ENCODE peak calls at places on chromosomes 12 and 14, in nine cellular contexts. One of them, this sample, is unnamed.
A peak's percentile ranks its signal among the peaks of the same experiment; 100 is the strongest.

GRCh38 chr12:57609781-57610552 is 1.3 kb upstream of the ARHGEF25 start:
- DNase-seq in mammary epithelial cell: no peak
- DNase-seq in naive B cell: no peak
- DNase-seq in ecto neural progenitor cell: no peak
- DNase-seq in H7: peak; percentile 80
- DNase-seq in heart left ventricle: peak; percentile 63
- DNase-seq in GDM1: no peak
- DNase-seq in stimulated activated effector memory CD8-positive, alpha-beta T cell treated with anti-CD3 and anti-CD28 coated beads, Interleukin-12 subunit alpha, Interleukin-12 subunit beta, amount 100 ng/mL, for 72 hours: no peak
- DNase-seq in aorta: no peak
- DNase-seq in this sample: no peak

GRCh38 chr12:95051241-95051640 is 22.2 kb downstream of the NR2C1 start:
- DNase-seq in heart left ventricle: no peak
- DNase-seq in naive B cell: no peak
- DNase-seq in GDM1: no peak
- DNase-seq in mammary epithelial cell: no peak
- DNase-seq in aorta: no peak
- DNase-seq in H7: no peak
- DNase-seq in stimulated activated effector memory CD8-positive, alpha-beta T cell treated with anti-CD3 and anti-CD28 coated beads, Interleukin-12 subunit alpha, Interleukin-12 subunit beta, amount 100 ng/mL, for 72 hours: no peak
- DNase-seq in ecto neural progenitor cell: no peak
- DNase-seq in this sample: no peak

GRCh38 chr12:91052021-91052420 is 5.8 kb downstream of the KERA start:
- DNase-seq in heart left ventricle: no peak
- DNase-seq in GDM1: no peak
- DNase-seq in stimulated activated effector memory CD8-positive, alpha-beta T cell treated with anti-CD3 and anti-CD28 coated beads, Interleukin-12 subunit alpha, Interleukin-12 subunit beta, amount 100 ng/mL, for 72 hours: no peak
- DNase-seq in aorta: no peak
- DNase-seq in H7: no peak
- DNase-seq in ecto neural progenitor cell: no peak
- DNase-seq in mammary epithelial cell: no peak
- DNase-seq in naive B cell: no peak
- DNase-seq in this sample: no peak

GRCh38 chr12:71626768-71627167 is 36.9 kb downstream of the ZFC3H1 start:
- DNase-seq in GDM1: no peak
- DNase-seq in naive B cell: no peak
- DNase-seq in stimulated activated effector memory CD8-positive, alpha-beta T cell treated with anti-CD3 and anti-CD28 coated beads, Interleukin-12 subunit alpha, Interleukin-12 subunit beta, amount 100 ng/mL, for 72 hours: no peak
- DNase-seq in aorta: no peak
- DNase-seq in ecto neural progenitor cell: no peak
- DNase-seq in H7: no peak
- DNase-seq in mammary epithelial cell: peak; percentile 55
- DNase-seq in heart left ventricle: no peak
- DNase-seq in this sample: no peak

GRCh38 chr12:8849785-8850184 is 27.4 kb downstream of the A2ML1 start:
- DNase-seq in H7: no peak
- DNase-seq in GDM1: peak; percentile 27
- DNase-seq in naive B cell: no peak
- DNase-seq in ecto neural progenitor cell: no peak
- DNase-seq in heart left ventricle: no peak
- DNase-seq in mammary epithelial cell: no peak
- DNase-seq in stimulated activated effector memory CD8-positive, alpha-beta T cell treated with anti-CD3 and anti-CD28 coated beads, Interleukin-12 subunit alpha, Interleukin-12 subunit beta, amount 100 ng/mL, for 72 hours: no peak
- DNase-seq in aorta: no peak
- DNase-seq in this sample: no peak

GRCh38 chr14:69484444-69485113 is at the start of gene PLEKHD1:
- DNase-seq in naive B cell: no peak
- DNase-seq in aorta: no peak
- DNase-seq in GDM1: no peak
- DNase-seq in stimulated activated effector memory CD8-positive, alpha-beta T cell treated with anti-CD3 and anti-CD28 coated beads, Interleukin-12 subunit alpha, Interleukin-12 subunit beta, amount 100 ng/mL, for 72 hours: no peak
- DNase-seq in heart left ventricle: no peak
- DNase-seq in H7: peak; percentile 99
- DNase-seq in mammary epithelial cell: peak; percentile 5
- DNase-seq in ecto neural progenitor cell: peak; percentile 81
- DNase-seq in this sample: peak; percentile 9

GRCh38 chr12:29041621-29042020 is 107.5 kb upstream of the FAR2 start:
- DNase-seq in ecto neural progenitor cell: no peak
- DNase-seq in aorta: no peak
- DNase-seq in heart left ventricle: no peak
- DNase-seq in mammary epithelial cell: peak; percentile 60
- DNase-seq in stimulated activated effector memory CD8-positive, alpha-beta T cell treated with anti-CD3 and anti-CD28 coated beads, Interleukin-12 subunit alpha, Interleukin-12 subunit beta, amount 100 ng/mL, for 72 hours: no peak
- DNase-seq in GDM1: no peak
- DNase-seq in H7: no peak
- DNase-seq in naive B cell: no peak
- DNase-seq in this sample: no peak

GRCh38 chr12:95385646-95386045 is 88.3 kb upstream of the METAP2 start:
- DNase-seq in naive B cell: no peak
- DNase-seq in aorta: no peak
- DNase-seq in GDM1: no peak
- DNase-seq in heart left ventricle: no peak
- DNase-seq in mammary epithelial cell: no peak
- DNase-seq in ecto neural progenitor cell: no peak
- DNase-seq in H7: no peak
- DNase-seq in stimulated activated effector memory CD8-positive, alpha-beta T cell treated with anti-CD3 and anti-CD28 coated beads, Interleukin-12 subunit alpha, Interleukin-12 subunit beta, amount 100 ng/mL, for 72 hours: no peak
- DNase-seq in this sample: no peak

GRCh38 chr12:125518074-125518473 is 452.8 kb downstream of the AACS start:
- DNase-seq in aorta: no peak
- DNase-seq in mammary epithelial cell: no peak
- DNase-seq in naive B cell: no peak
- DNase-seq in stimulated activated effector memory CD8-positive, alpha-beta T cell treated with anti-CD3 and anti-CD28 coated beads, Interleukin-12 subunit alpha, Interleukin-12 subunit beta, amount 100 ng/mL, for 72 hours: no peak
- DNase-seq in heart left ventricle: no peak
- DNase-seq in GDM1: no peak
- DNase-seq in H7: peak; percentile 51
- DNase-seq in ecto neural progenitor cell: peak; percentile 71
- DNase-seq in this sample: no peak

GRCh38 chr14:95222151-95222631 is 64.9 kb upstream of the DICER1 start:
- DNase-seq in ecto neural progenitor cell: no peak
- DNase-seq in stimulated activated effector memory CD8-positive, alpha-beta T cell treated with anti-CD3 and anti-CD28 coated beads, Interleukin-12 subunit alpha, Interleukin-12 subunit beta, amount 100 ng/mL, for 72 hours: no peak
- DNase-seq in GDM1: no peak
- DNase-seq in aorta: no peak
- DNase-seq in naive B cell: no peak
- DNase-seq in heart left ventricle: no peak
- DNase-seq in H7: no peak
- DNase-seq in mammary epithelial cell: peak; percentile 37
- DNase-seq in this sample: no peak

GRCh38 chr14:34059925-34060746 is 109.3 kb upstream of the EGLN3 start:
- DNase-seq in aorta: peak; percentile 95
- DNase-seq in stimulated activated effector memory CD8-positive, alpha-beta T cell treated with anti-CD3 and anti-CD28 coated beads, Interleukin-12 subunit alpha, Interleukin-12 subunit beta, amount 100 ng/mL, for 72 hours: peak; percentile 59
- DNase-seq in naive B cell: peak; percentile 13
- DNase-seq in mammary epithelial cell: peak; percentile 71
- DNase-seq in H7: peak; percentile 91
- DNase-seq in ecto neural progenitor cell: peak; percentile 83
- DNase-seq in GDM1: no peak
- DNase-seq in heart left ventricle: peak; percentile 84
- DNase-seq in this sample: peak; percentile 65

GRCh38 chr12:92114834-92115233 is 30.8 kb downstream of the BTG1 start:
- DNase-seq in ecto neural progenitor cell: no peak
- DNase-seq in stimulated activated effector memory CD8-positive, alpha-beta T cell treated with anti-CD3 and anti-CD28 coated beads, Interleukin-12 subunit alpha, Interleukin-12 subunit beta, amount 100 ng/mL, for 72 hours: no peak
- DNase-seq in aorta: no peak
- DNase-seq in naive B cell: no peak
- DNase-seq in H7: no peak
- DNase-seq in GDM1: no peak
- DNase-seq in heart left ventricle: no peak
- DNase-seq in mammary epithelial cell: no peak
- DNase-seq in this sample: no peak

GRCh38 chr14:56585461-56586084 is 6.0 kb downstream of the TMEM260 start:
- DNase-seq in naive B cell: no peak
- DNase-seq in heart left ventricle: no peak
- DNase-seq in mammary epithelial cell: no peak
- DNase-seq in H7: no peak
- DNase-seq in ecto neural progenitor cell: no peak
- DNase-seq in GDM1: no peak
- DNase-seq in stimulated activated effector memory CD8-positive, alpha-beta T cell treated with anti-CD3 and anti-CD28 coated beads, Interleukin-12 subunit alpha, Interleukin-12 subunit beta, amount 100 ng/mL, for 72 hours: no peak
- DNase-seq in aorta: no peak
- DNase-seq in this sample: no peak

GRCh38 chr12:123767613-123768012 is 5.5 kb downstream of the DNAH10 start:
- DNase-seq in heart left ventricle: no peak
- DNase-seq in ecto neural progenitor cell: no peak
- DNase-seq in mammary epithelial cell: no peak
- DNase-seq in stimulated activated effector memory CD8-positive, alpha-beta T cell treated with anti-CD3 and anti-CD28 coated beads, Interleukin-12 subunit alpha, Interleukin-12 subunit beta, amount 100 ng/mL, for 72 hours: no peak
- DNase-seq in aorta: no peak
- DNase-seq in naive B cell: no peak
- DNase-seq in GDM1: peak; percentile 72
- DNase-seq in H7: no peak
- DNase-seq in this sample: no peak